ENCODE peak calls at places on chromosomes 16 and 17, in five cellular contexts. D is globus pallidus, Z is NCI-H82, S is keratinocyte, I is T-helper 1 cell. Q is an unnamed sample.

GRCh38 chr16:56792960-56793359 is 63.0 kb downstream of the NUP93 start:
- DNase-seq in D (no peak), Z (no peak), S (no peak), I (no peak), Q (no peak)

GRCh38 chr17:5526821-5527598 is 40.6 kb downstream of the MIS12 start:
- DNase-seq in D (peak; percentile 90), Z (peak; percentile 84), S (peak; percentile 30), I (no peak), Q (peak; percentile 98)

GRCh38 chr16:81808933-81809480 is 29.9 kb downstream of the PLCG2 start:
- DNase-seq in D (no peak), Z (no peak), S (no peak), I (no peak), Q (no peak)

GRCh38 chr16:89170346-89171215 is 967 bp upstream of the CDH15 start:
- DNase-seq in D (no peak), Z (peak; percentile 37), S (no peak), I (no peak), Q (no peak)

GRCh38 chr16:9048302-9048700 is 43.1 kb upstream of the HAPSTR1 start:
- DNase-seq in D (no peak), Z (peak; percentile 21), S (no peak), I (no peak), Q (no peak)

GRCh38 chr17:50539762-50540440 is 7.1 kb upstream of the SPATA20 start:
- DNase-seq in D (no peak), Z (no peak), S (peak; percentile 89), I (no peak), Q (no peak)

GRCh38 chr16:75074920-75075687 is 41.5 kb downstream of the LDHD start:
- DNase-seq in D (no peak), Z (no peak), S (no peak), I (peak; percentile 66), Q (no peak)

GRCh38 chr17:43909537-43910231 is 2.3 kb upstream of the MPP2 start:
- DNase-seq in D (peak; percentile 87), Z (no peak), S (no peak), I (no peak), Q (no peak)

GRCh38 chr17:75832164-75832651 is 12.0 kb downstream of the UNC13D start:
- DNase-seq in D (no peak), Z (peak; percentile 60), S (no peak), I (peak; percentile 27), Q (peak; percentile 69)

GRCh38 chr16:81528258-81528657 is 83.7 kb downstream of the CMIP start:
- DNase-seq in D (no peak), Z (no peak), S (no peak), I (no peak), Q (no peak)

GRCh38 chr17:83034525-83034924 is 44.9 kb upstream of the METRNL start:
- DNase-seq in D (no peak), Z (no peak), S (no peak), I (no peak), Q (no peak)

GRCh38 chr17:49029841-49030240 is 32.7 kb downstream of the IGF2BP1 start:
- DNase-seq in D (no peak), Z (no peak), S (no peak), I (no peak), Q (no peak)

GRCh38 chr17:58246104-58246740 is 7.8 kb downstream of the LPO start:
- DNase-seq in D (no peak), Z (no peak), S (no peak), I (no peak), Q (no peak)

Q was measured in foreskin fibroblast.